ENCODE peak calls at places on chromosomes 13 and 19, in five cellular contexts. One of them, this sample, is unnamed.

GRCh38 chr13:97112451-97113152 is 109.5 kb upstream of the MBNL2 start:
- DNase-seq in activated T-helper 2 cell treated with anti-CD3 and anti-CD28 coated beads, Interferon-gamma antibody, Interleukin-2, Interleukin-4, amounts not matched to agents 10 μg/mL and 5 μg/mL and 100 μg/mL, durations not matched to agents 14 hours and 24 hours and 36 hours: no peak
- DNase-seq in T-helper 17 cell: no peak
- DNase-seq in COR-L47: no peak
- DNase-seq in activated effector memory CD4-positive, alpha-beta T cell treated with Interleukin-2 at 50 U/mL for 16 hours: no peak
- DNase-seq in this sample: no peak

GRCh38 chr13:110275931-110276552 is 30.9 kb downstream of the COL4A1 start:
- DNase-seq in activated T-helper 2 cell treated with anti-CD3 and anti-CD28 coated beads, Interferon-gamma antibody, Interleukin-2, Interleukin-4, amounts not matched to agents 10 μg/mL and 5 μg/mL and 100 μg/mL, durations not matched to agents 14 hours and 24 hours and 36 hours: no peak
- DNase-seq in T-helper 17 cell: no peak
- DNase-seq in activated effector memory CD4-positive, alpha-beta T cell treated with Interleukin-2 at 50 U/mL for 16 hours: no peak
- DNase-seq in COR-L47: no peak
- DNase-seq in this sample: no peak

GRCh38 chr19:56347163-56347778 is 32.6 kb upstream of the ZSCAN5A start:
- DNase-seq in T-helper 17 cell: no peak
- DNase-seq in COR-L47: no peak
- DNase-seq in activated T-helper 2 cell treated with anti-CD3 and anti-CD28 coated beads, Interferon-gamma antibody, Interleukin-2, Interleukin-4, amounts not matched to agents 10 μg/mL and 5 μg/mL and 100 μg/mL, durations not matched to agents 14 hours and 24 hours and 36 hours: no peak
- DNase-seq in activated effector memory CD4-positive, alpha-beta T cell treated with Interleukin-2 at 50 U/mL for 16 hours: no peak
- DNase-seq in this sample: no peak

GRCh38 chr19:20503536-20503935 is 62.0 kb downstream of the ZNF737 start:
- DNase-seq in activated T-helper 2 cell treated with anti-CD3 and anti-CD28 coated beads, Interferon-gamma antibody, Interleukin-2, Interleukin-4, amounts not matched to agents 10 μg/mL and 5 μg/mL and 100 μg/mL, durations not matched to agents 14 hours and 24 hours and 36 hours: no peak
- DNase-seq in activated effector memory CD4-positive, alpha-beta T cell treated with Interleukin-2 at 50 U/mL for 16 hours: no peak
- DNase-seq in T-helper 17 cell: no peak
- DNase-seq in COR-L47: no peak
- DNase-seq in this sample: no peak

GRCh38 chr19:8161135-8161646 is 11.8 kb upstream of the FBN3 start:
- DNase-seq in activated effector memory CD4-positive, alpha-beta T cell treated with Interleukin-2 at 50 U/mL for 16 hours: no peak
- DNase-seq in T-helper 17 cell: no peak
- DNase-seq in activated T-helper 2 cell treated with anti-CD3 and anti-CD28 coated beads, Interferon-gamma antibody, Interleukin-2, Interleukin-4, amounts not matched to agents 10 μg/mL and 5 μg/mL and 100 μg/mL, durations not matched to agents 14 hours and 24 hours and 36 hours: no peak
- DNase-seq in COR-L47: no peak
- DNase-seq in this sample: no peak

GRCh38 chr19:53132231-53132991 is at the start of gene ZNF415:
- DNase-seq in COR-L47: peak
- DNase-seq in T-helper 17 cell: no peak
- DNase-seq in activated effector memory CD4-positive, alpha-beta T cell treated with Interleukin-2 at 50 U/mL for 16 hours: no peak
- DNase-seq in activated T-helper 2 cell treated with anti-CD3 and anti-CD28 coated beads, Interferon-gamma antibody, Interleukin-2, Interleukin-4, amounts not matched to agents 10 μg/mL and 5 μg/mL and 100 μg/mL, durations not matched to agents 14 hours and 24 hours and 36 hours: peak
- DNase-seq in this sample: peak

GRCh38 chr19:43574424-43575155 is 737 bp downstream of the XRCC1 start:
- DNase-seq in T-helper 17 cell: no peak
- DNase-seq in activated T-helper 2 cell treated with anti-CD3 and anti-CD28 coated beads, Interferon-gamma antibody, Interleukin-2, Interleukin-4, amounts not matched to agents 10 μg/mL and 5 μg/mL and 100 μg/mL, durations not matched to agents 14 hours and 24 hours and 36 hours: no peak
- DNase-seq in COR-L47: no peak
- DNase-seq in activated effector memory CD4-positive, alpha-beta T cell treated with Interleukin-2 at 50 U/mL for 16 hours: no peak
- DNase-seq in this sample: no peak

GRCh38 chr19:33514885-33515485 is 6.6 kb downstream of the PEPD start:
- DNase-seq in T-helper 17 cell: no peak
- DNase-seq in COR-L47: no peak
- DNase-seq in activated effector memory CD4-positive, alpha-beta T cell treated with Interleukin-2 at 50 U/mL for 16 hours: peak
- DNase-seq in activated T-helper 2 cell treated with anti-CD3 and anti-CD28 coated beads, Interferon-gamma antibody, Interleukin-2, Interleukin-4, amounts not matched to agents 10 μg/mL and 5 μg/mL and 100 μg/mL, durations not matched to agents 14 hours and 24 hours and 36 hours: no peak
- DNase-seq in this sample: no peak

GRCh38 chr19:18893573-18894253 is 2.2 kb downstream of the CERS1 start:
- DNase-seq in COR-L47: no peak
- DNase-seq in activated effector memory CD4-positive, alpha-beta T cell treated with Interleukin-2 at 50 U/mL for 16 hours: no peak
- DNase-seq in T-helper 17 cell: no peak
- DNase-seq in activated T-helper 2 cell treated with anti-CD3 and anti-CD28 coated beads, Interferon-gamma antibody, Interleukin-2, Interleukin-4, amounts not matched to agents 10 μg/mL and 5 μg/mL and 100 μg/mL, durations not matched to agents 14 hours and 24 hours and 36 hours: no peak
- DNase-seq in this sample: peak

GRCh38 chr19:47226426-47227346 is 4.3 kb downstream of the BBC3 start:
- DNase-seq in activated effector memory CD4-positive, alpha-beta T cell treated with Interleukin-2 at 50 U/mL for 16 hours: no peak
- DNase-seq in activated T-helper 2 cell treated with anti-CD3 and anti-CD28 coated beads, Interferon-gamma antibody, Interleukin-2, Interleukin-4, amounts not matched to agents 10 μg/mL and 5 μg/mL and 100 μg/mL, durations not matched to agents 14 hours and 24 hours and 36 hours: peak
- DNase-seq in T-helper 17 cell: no peak
- DNase-seq in COR-L47: peak
- DNase-seq in this sample: no peak

GRCh38 chr13:90293793-90294361 is 1053.6 kb upstream of the MIR17HG start:
- DNase-seq in activated T-helper 2 cell treated with anti-CD3 and anti-CD28 coated beads, Interferon-gamma antibody, Interleukin-2, Interleukin-4, amounts not matched to agents 10 μg/mL and 5 μg/mL and 100 μg/mL, durations not matched to agents 14 hours and 24 hours and 36 hours: no peak
- DNase-seq in COR-L47: no peak
- DNase-seq in activated effector memory CD4-positive, alpha-beta T cell treated with Interleukin-2 at 50 U/mL for 16 hours: no peak
- DNase-seq in T-helper 17 cell: no peak
- DNase-seq in this sample: no peak

This sample was measured in caudate nucleus.